ENCODE peak calls at places on chromosomes 16 and 17, in four cellular contexts. F is IMR-90, L is testis, M is WERI-Rb-1. U is an unnamed sample.

GRCh38 chr17:7502987-7503386 is 18.8 kb downstream of the POLR2A start:
- DNase-seq in F (no peak), L (no peak), M (no peak), U (no peak)

GRCh38 chr17:69961488-69962145 is 113.4 kb upstream of the KCNJ16 start:
- DNase-seq in F (peak), L (peak), M (no peak), U (no peak)

GRCh38 chr17:76197911-76198310 is 42.4 kb downstream of the RNF157 start:
- DNase-seq in F (no peak), L (no peak), M (no peak), U (no peak)

GRCh38 chr17:70144260-70144846 is 25.0 kb upstream of the KCNJ2 start:
- DNase-seq in F (peak), L (peak), M (no peak), U (no peak)

GRCh38 chr17:61551255-61551742 is 39.7 kb downstream of the NACA2 start:
- DNase-seq in F (peak), L (no peak), M (no peak), U (no peak)

GRCh38 chr17:46053911-46054534 is 55.0 kb downstream of the STH start:
- DNase-seq in F (peak), L (no peak), M (peak), U (no peak)

GRCh38 chr16:29852654-29853053 is 10.4 kb downstream of the CDIPT start:
- DNase-seq in F (peak), L (no peak), M (no peak), U (no peak)

GRCh38 chr17:73695035-73695738 is 50.9 kb upstream of the SDK2 start:
- DNase-seq in F (no peak), L (no peak), M (no peak), U (no peak)

GRCh38 chr17:82157046-82158035 is 55.3 kb downstream of the CCDC57 start:
- DNase-seq in F (no peak), L (no peak), M (no peak), U (no peak)

GRCh38 chr16:24775455-24775854 is 46.0 kb downstream of the TNRC6A start:
- DNase-seq in F (peak), L (peak), M (no peak), U (no peak)

GRCh38 chr16:9647981-9648701 is 534.1 kb downstream of the GRIN2A start:
- DNase-seq in F (no peak), L (peak), M (peak), U (no peak)

GRCh38 chr16:17832738-17833137 is 362.0 kb upstream of the XYLT1 start:
- DNase-seq in F (no peak), L (no peak), M (no peak), U (no peak)

GRCh38 chr17:44677136-44677535 is 12.4 kb downstream of the CCDC43 start:
- DNase-seq in F (peak), L (no peak), M (no peak), U (no peak)

GRCh38 chr17:81578561-81579225 is 26.5 kb upstream of the FAAP100 start:
- DNase-seq in F (no peak), L (no peak), M (no peak), U (no peak)

GRCh38 chr17:77475012-77475976 is 334.5 kb downstream of the SEC14L1 start:
- DNase-seq in F (peak), L (no peak), M (no peak), U (no peak)

GRCh38 chr17:61455754-61456681 is 3.8 kb downstream of the TBX4 start:
- DNase-seq in F (no peak), L (no peak), M (no peak), U (no peak)

GRCh38 chr16:70804153-70804728 is 3.3 kb upstream of the VAC14 start:
- DNase-seq in F (peak), L (no peak), M (no peak), U (no peak)

GRCh38 chr17:45256114-45256966 is 5.6 kb downstream of the SPATA32 start:
- DNase-seq in F (no peak), L (no peak), M (no peak), U (no peak)

GRCh38 chr17:11144358-11145233 is 96.4 kb upstream of the SHISA6 start:
- DNase-seq in F (no peak), L (peak), M (peak), U (peak)

GRCh38 chr16:47392114-47392513 is 68.7 kb downstream of the ITFG1 start:
- DNase-seq in F (no peak), L (no peak), M (no peak), U (no peak)

GRCh38 chr16:71854369-71854948 is 8.7 kb downstream of the ATXN1L start:
- DNase-seq in F (no peak), L (no peak), M (no peak), U (no peak)

GRCh38 chr17:64457156-64457555 is 8.2 kb downstream of the MILR1 start:
- DNase-seq in F (peak), L (no peak), M (no peak), U (no peak)

GRCh38 chr16:65510850-65511249 is 389.0 kb upstream of the CDH11 start:
- DNase-seq in F (peak), L (no peak), M (no peak), U (no peak)

GRCh38 chr16:63467513-63467912 is 1431.3 kb upstream of the CDH8 start:
- DNase-seq in F (no peak), L (no peak), M (no peak), U (no peak)

DNA sequence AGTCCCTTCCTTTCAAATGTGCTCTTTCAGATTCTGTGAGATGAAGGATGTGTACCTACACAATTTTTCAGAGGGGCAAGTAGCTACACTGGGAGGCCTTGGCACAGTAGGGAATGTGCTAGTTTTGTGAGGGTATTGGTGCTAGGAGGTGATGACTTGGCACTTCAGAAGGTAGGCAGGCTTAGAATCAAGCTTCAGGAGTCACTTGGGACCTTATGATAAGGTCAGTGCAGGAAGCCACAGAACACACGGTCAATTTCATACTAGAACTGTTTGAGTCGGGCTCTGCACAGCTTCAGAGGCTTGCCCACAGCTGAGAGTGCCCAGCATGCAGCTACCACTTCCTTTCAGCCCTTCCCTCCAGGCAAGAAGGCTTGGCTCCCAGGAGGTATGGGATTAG is 6.1 kb downstream of the CMTM1 start:
- DNase-seq in F (no peak), L (no peak), M (no peak), U (no peak)
- H3K27ac ChIP-seq in F (no peak), L (no peak), M (no peak), U (no peak)

DNA sequence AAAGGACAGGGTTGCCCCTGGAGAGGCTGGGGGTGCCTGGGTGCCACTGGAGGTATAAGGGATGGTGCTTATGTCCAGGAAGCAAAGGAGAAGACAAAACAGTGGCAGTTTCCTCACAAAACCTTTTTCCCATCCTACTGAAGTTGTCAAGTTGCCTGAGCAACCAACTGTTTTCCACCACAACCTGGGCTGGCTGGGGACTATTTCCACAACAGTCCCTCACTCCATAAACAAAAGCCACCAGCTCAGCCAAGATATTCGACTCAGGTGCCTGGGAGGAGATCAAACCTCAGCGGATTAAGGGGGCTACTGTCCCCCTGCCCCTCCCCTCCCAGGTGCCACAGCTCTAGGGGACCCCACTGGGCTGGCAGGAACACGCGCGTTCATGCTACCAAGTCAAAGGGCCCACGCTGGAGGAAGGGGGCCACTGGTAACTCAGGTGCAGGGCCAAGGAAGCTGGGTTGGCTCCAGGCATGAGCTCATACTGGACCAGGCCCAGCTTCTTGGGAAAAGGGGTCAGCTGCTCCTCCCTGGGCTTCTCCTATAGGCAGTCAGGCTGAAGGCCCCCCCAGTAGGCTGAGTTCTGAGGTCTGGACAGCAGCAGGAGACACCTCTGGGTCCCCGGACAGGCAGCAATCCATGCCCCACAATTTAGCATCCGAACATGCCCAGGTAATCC is 45.7 kb upstream of the MRPS23 start:
- DNase-seq in F (no peak), L (no peak), M (no peak), U (no peak)
- H3K27ac ChIP-seq in F (no peak), L (no peak), M (no peak), U (peak)

GRCh38 chr16:3575491-3575890 is 1.7 kb downstream of the NLRC3 start:
- DNase-seq in F (no peak), L (no peak), M (no peak), U (no peak)
- H3K27ac ChIP-seq in F (no peak), L (no peak), M (no peak), U (no peak)

GRCh38 chr16:68790130-68790761 is 53.1 kb upstream of the TANGO6 start:
- DNase-seq in F (peak), L (no peak), M (no peak), U (no peak)

GRCh38 chr16:68785715-68786114 is 48.6 kb downstream of the CDH1 start:
- DNase-seq in F (no peak), L (no peak), M (no peak), U (no peak)

GRCh38 chr16:68784226-68784625 is 47.1 kb downstream of the CDH1 start:
- DNase-seq in F (no peak), L (no peak), M (no peak), U (no peak)

GRCh38 chr16:68784721-68785120 is 47.6 kb downstream of the CDH1 start:
- DNase-seq in F (no peak), L (no peak), M (no peak), U (no peak)

GRCh38 chr16:68786685-68787418 is 49.8 kb downstream of the CDH1 start:
- DNase-seq in F (peak), L (peak), M (no peak), U (peak)
- H3K27ac ChIP-seq in F (no peak), L (no peak), M (no peak), U (peak)

GRCh38 chr17:9242497-9242881 is 221.2 kb downstream of the NTN1 start:
- DNase-seq in F (no peak), L (no peak), M (no peak), U (no peak)
- H3K27ac ChIP-seq in F (no peak), L (no peak), M (no peak), U (no peak)

GRCh38 chr17:30696234-30696633 is 128.3 kb downstream of the CRLF3 start:
- DNase-seq in F (no peak), L (no peak), M (no peak), U (no peak)

GRCh38 chr17:30701498-30701989 is 122.9 kb downstream of the CRLF3 start:
- DNase-seq in F (no peak), L (no peak), M (no peak), U (no peak)
- H3K27ac ChIP-seq in F (no peak), L (no peak), M (no peak), U (no peak)

DNA sequence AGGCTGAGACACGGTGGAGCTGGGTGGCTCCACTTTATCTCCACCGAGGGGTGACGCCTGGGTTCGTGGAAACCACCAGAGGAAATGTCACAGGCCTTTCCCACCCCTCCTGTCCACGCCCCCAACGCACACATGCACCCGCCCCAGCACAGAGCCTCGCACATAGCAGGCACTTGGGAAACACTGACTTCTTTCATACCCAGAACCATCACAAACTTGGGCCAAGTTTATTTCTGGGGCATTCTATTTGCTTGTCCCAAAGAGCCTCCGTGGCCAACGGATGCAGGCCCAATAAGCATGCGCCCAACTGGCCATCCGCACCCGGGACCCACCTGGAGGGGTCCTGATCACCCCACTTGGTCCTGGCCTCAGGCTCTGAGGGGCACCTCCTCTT is 3.3 kb downstream of the BCAR1 start:
- DNase-seq in F (no peak), L (no peak), M (no peak), U (peak)
- H3K27ac ChIP-seq in F (peak), L (peak), M (no peak), U (peak)

GRCh38 chr17:27824176-27824575 is 23.8 kb upstream of the NOS2 start:
- DNase-seq in F (no peak), L (no peak), M (no peak), U (no peak)
- H3K27ac ChIP-seq in F (no peak), L (no peak), M (no peak), U (no peak)

DNA sequence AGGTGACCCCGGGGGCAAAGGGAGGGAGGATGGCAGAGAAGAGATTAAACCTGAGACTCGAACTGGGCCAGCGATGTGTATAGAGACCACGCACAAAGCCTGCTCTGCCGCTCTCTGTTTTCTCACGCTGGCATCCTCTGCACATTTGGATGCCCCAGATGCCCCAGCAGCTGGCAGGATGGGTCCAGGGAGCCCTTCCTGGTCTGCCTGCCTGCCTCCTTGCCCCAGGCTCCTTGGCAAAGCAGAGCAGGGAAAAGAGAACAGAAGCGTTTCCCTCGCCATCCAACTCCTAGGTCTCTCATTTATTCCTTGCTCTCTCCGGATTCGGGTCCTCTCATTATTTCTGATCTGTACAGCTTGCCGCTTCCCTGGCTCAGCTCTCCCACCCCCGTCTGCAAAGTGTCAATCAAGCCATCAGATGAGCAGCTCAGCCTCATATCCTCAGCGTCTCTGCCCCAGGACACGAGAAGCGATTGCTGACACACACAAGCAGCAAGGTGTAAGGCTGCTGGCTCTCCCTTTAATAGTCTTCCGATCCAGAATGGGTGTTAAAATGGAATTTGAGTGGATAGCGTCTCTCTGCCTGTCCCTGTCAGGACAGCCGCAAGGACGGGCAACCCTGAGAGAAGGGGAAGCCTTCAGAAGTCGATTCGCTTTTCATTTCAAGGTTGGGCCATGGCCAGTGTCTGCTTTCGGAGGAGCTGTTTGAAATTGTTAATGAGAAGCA is 5.0 kb upstream of the PIPOX start:
- DNase-seq in F (no peak), L (no peak), M (no peak), U (no peak)
- H3K27ac ChIP-seq in F (no peak), L (no peak), M (no peak), U (no peak)